ENCODE peak calls at places on chromosomes 2 and 18, in seven cellular contexts. Z, N, Q, E, R, M and C are unnamed samples.

GRCh38 chr18:74196220-74197119 is 48.1 kb downstream of the TIMM21 start:
- DNase-seq in M (peak; percentile 79), N (peak; percentile 82), Z (peak; percentile 43), Q (no peak), R (peak; percentile 65), E (peak; percentile 17), C (peak; percentile 81)

GRCh38 chr18:7941533-7941932 is 374.4 kb downstream of the PTPRM start:
- DNase-seq in Z (no peak), R (no peak), N (no peak), Q (no peak), E (no peak), M (no peak), C (no peak)

GRCh38 chr2:143313861-143314260 is 184.6 kb downstream of the ARHGAP15 start:
- DNase-seq in R (no peak), E (no peak), Z (no peak), Q (no peak), N (no peak), M (no peak), C (no peak)

GRCh38 chr2:48519608-48520007 is 10.3 kb upstream of the STON1 start:
- DNase-seq in N (no peak), Z (no peak), Q (no peak), R (no peak), M (peak; percentile 36), E (no peak), C (no peak)

GRCh38 chr2:129730979-129731378 is 248.5 kb upstream of the RAB6C start:
- DNase-seq in Q (no peak), N (no peak), R (no peak), Z (no peak), E (no peak), M (no peak), C (no peak)

GRCh38 chr2:1910562-1911256 is 166.4 kb upstream of the PXDN start:
- DNase-seq in E (no peak), Q (no peak), Z (no peak), M (no peak), R (no peak), N (peak; percentile 82), C (peak; percentile 20)

GRCh38 chr2:157245441-157246211 is 11.9 kb upstream of the GALNT5 start:
- DNase-seq in R (no peak), Z (peak; percentile 13), Q (no peak), M (no peak), N (no peak), E (no peak), C (no peak)

GRCh38 chr2:19885791-19886190 is 16.0 kb downstream of the TTC32 start:
- DNase-seq in Q (no peak), Z (no peak), N (no peak), E (no peak), R (no peak), M (no peak), C (no peak)

GRCh38 chr2:173934895-173935294 is 30.3 kb downstream of the SP3 start:
- DNase-seq in R (no peak), N (no peak), E (no peak), Q (no peak), Z (no peak), M (no peak), C (no peak)

GRCh38 chr18:27901424-27902226 is 275.3 kb downstream of the CDH2 start:
- DNase-seq in E (no peak), N (no peak), M (no peak), Q (no peak), Z (no peak), R (no peak), C (no peak)